ENCODE peak calls at places on chromosomes 2 and 18, in seven cellular contexts. Q, D, T, E, K, H and W are unnamed samples.

GRCh38 chr2:31696068-31696467 is 115.3 kb upstream of the SRD5A2 start:
- DNase-seq in E (no peak), Q (peak), K (no peak), H (no peak), D (no peak), T (no peak), W (no peak)

GRCh38 chr18:22556271-22556990 is 138.7 kb upstream of the CTAGE1 start:
- DNase-seq in E (no peak), H (no peak), D (no peak), T (no peak), K (no peak), Q (no peak), W (no peak)

GRCh38 chr2:221914334-221914733 is 342.2 kb upstream of the EPHA4 start:
- DNase-seq in H (no peak), D (no peak), K (no peak), T (no peak), E (no peak), Q (no peak), W (no peak)

GRCh38 chr2:148978026-148978685 is 60.3 kb upstream of the LYPD6B start:
- DNase-seq in K (no peak), E (no peak), D (no peak), H (no peak), Q (no peak), T (no peak), W (no peak)

GRCh38 chr2:118718921-118719320 is 128.5 kb downstream of the EN1 start:
- DNase-seq in Q (no peak), D (no peak), T (no peak), H (no peak), K (no peak), E (no peak), W (no peak)

GRCh38 chr2:46887028-46887885 is 28.3 kb downstream of the MCFD2 start:
- DNase-seq in E (no peak), Q (no peak), T (no peak), H (no peak), K (no peak), D (no peak), W (no peak)

GRCh38 chr2:42835577-42836371 is 43.4 kb upstream of the HAAO start:
- DNase-seq in E (peak), H (no peak), D (peak), K (no peak), T (no peak), Q (peak), W (no peak)

GRCh38 chr2:234954551-234954992 is 2.8 kb downstream of the SH3BP4 start:
- DNase-seq in H (no peak), T (no peak), K (no peak), D (no peak), Q (no peak), E (no peak), W (no peak)

GRCh38 chr2:39942970-39943369 is 163.9 kb upstream of the THUMPD2 start:
- DNase-seq in E (no peak), T (no peak), D (no peak), K (no peak), Q (no peak), H (no peak), W (no peak)

GRCh38 chr2:180733330-180733729 is 247.1 kb upstream of the UBE2E3 start:
- DNase-seq in E (no peak), T (no peak), Q (no peak), H (no peak), D (no peak), K (no peak), W (no peak)
- TF ChIP-seq REST in E (no peak), T (no peak), Q (no peak), H (no peak), D (no peak), K (no peak), W (no peak)

GRCh38 chr2:161423351-161424178 is 7.5 kb downstream of the TBR1 start:
- DNase-seq in H (no peak), D (no peak), K (no peak), T (no peak), Q (no peak), E (no peak), W (no peak)
- TF ChIP-seq REST in H (no peak), D (no peak), K (no peak), T (no peak), Q (no peak), E (no peak), W (no peak)

DNA sequence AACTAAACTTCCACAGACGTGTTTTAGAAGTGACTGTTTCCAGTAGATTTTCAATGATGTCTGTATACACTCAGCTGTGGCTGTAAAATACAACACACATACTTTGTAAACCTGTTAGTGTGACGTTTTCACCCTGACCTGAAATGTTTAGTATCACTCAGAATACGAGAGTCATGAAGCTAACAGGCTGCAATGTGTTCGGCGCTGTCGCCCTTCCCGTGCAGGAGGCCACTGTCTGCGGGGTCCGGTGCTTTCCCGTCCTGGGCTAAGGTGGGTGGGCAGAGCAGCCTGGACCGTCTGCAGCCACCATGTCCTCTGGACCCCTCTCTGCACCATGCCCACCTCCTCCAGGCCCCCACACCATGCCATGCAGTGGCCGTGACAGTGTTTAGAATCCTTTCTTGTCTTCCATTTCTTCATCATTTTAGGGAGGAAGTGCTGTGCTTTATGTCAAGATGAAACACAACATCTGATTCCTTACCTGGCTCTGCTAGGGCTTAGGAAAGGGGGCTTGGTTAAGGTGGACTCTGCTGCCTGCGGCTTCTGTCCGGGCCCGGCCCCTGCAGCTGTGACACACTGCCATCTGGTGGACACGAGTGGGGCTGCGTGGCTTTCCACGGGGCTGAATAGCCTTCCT is 53.8 kb upstream of the RBM44 start:
- DNase-seq in D (peak), E (peak), T (peak), Q (peak), K (peak), H (peak), W (no peak)
- TF ChIP-seq REST in D (no peak), E (no peak), T (no peak), Q (no peak), K (no peak), H (no peak), W (no peak)

DNA sequence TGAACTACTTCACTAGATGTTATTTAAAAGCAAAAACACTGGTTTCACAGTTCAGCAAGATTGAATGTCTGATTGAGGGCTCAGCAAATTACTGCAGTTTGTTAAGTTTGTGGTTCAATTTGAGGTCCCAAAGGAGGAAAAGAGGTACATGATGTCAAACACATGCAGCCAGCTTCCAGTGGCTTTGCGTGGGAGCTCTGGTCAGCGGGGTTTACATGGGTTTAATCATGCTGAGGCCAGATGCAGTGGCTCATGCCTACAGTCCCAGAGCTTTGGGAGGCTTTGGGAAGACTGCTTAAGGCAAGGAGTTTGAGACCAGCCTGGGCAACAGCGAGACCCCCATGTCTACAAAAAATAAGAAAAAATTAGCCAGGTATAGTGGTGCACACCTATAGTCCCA is 111.5 kb downstream of the MAPK4 start:
- DNase-seq in E (no peak), T (no peak), Q (no peak), D (no peak), H (no peak), K (no peak), W (no peak)
- TF ChIP-seq REST in E (no peak), T (no peak), Q (no peak), D (no peak), H (no peak), K (no peak), W (no peak)

GRCh38 chr2:223530811-223531210 is 71.3 kb downstream of the SCG2 start:
- DNase-seq in H (no peak), D (no peak), K (no peak), T (no peak), Q (no peak), E (no peak), W (no peak)

GRCh38 chr2:223524066-223524465 is 78.1 kb downstream of the SCG2 start:
- DNase-seq in D (no peak), Q (no peak), H (no peak), K (no peak), E (no peak), T (no peak), W (no peak)

GRCh38 chr2:223529676-223530075 is 72.5 kb downstream of the SCG2 start:
- DNase-seq in E (no peak), T (no peak), K (no peak), Q (no peak), H (no peak), D (no peak), W (no peak)

GRCh38 chr2:223526106-223526505 is 76.1 kb downstream of the SCG2 start:
- DNase-seq in T (peak), K (no peak), H (no peak), E (no peak), Q (peak), D (no peak), W (no peak)

DNA sequence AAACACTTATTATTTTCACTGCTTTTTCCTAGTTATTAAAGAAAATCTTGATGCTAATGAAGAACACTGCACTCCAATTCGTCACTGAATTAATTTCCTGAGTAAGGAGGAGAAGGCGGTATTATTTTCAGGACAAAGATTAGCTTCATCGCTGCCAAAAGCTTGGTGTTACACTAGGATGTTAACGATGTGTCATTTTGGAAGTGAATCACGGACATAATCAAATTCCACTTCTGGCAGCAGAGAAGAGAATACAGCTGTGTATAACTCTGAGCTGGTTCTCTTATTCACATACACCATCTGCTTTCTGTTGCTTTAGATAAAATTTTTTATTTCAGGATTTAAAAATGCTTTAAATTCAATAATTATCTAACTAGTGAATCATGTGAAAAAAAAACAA is 74.1 kb downstream of the SCG2 start:
- DNase-seq in K (no peak), T (no peak), D (no peak), H (no peak), E (no peak), Q (no peak), W (no peak)
- TF ChIP-seq REST in K (no peak), T (no peak), D (no peak), H (no peak), E (no peak), Q (no peak), W (no peak)

GRCh38 chr2:16200791-16201190 is 260.4 kb downstream of the MYCN start:
- DNase-seq in T (no peak), K (no peak), D (no peak), H (no peak), E (no peak), Q (no peak), W (no peak)

GRCh38 chr2:16203691-16204090 is 263.3 kb downstream of the MYCN start:
- DNase-seq in Q (no peak), K (no peak), T (no peak), E (no peak), D (no peak), H (no peak), W (no peak)

GRCh38 chr2:16203069-16203468 is 262.7 kb downstream of the MYCN start:
- DNase-seq in Q (no peak), K (no peak), T (no peak), H (no peak), D (no peak), E (no peak), W (no peak)

GRCh38 chr2:16202643-16203020 is 262.3 kb downstream of the MYCN start:
- DNase-seq in H (no peak), T (no peak), Q (no peak), E (no peak), K (no peak), D (no peak), W (no peak)

GRCh38 chr2:16201876-16202642 is 261.7 kb downstream of the MYCN start:
- DNase-seq in D (no peak), Q (no peak), H (no peak), K (no peak), E (no peak), T (no peak), W (no peak)
- TF ChIP-seq REST in D (no peak), Q (no peak), H (no peak), K (no peak), E (no peak), T (no peak), W (no peak)

GRCh38 chr18:46917808-46918600 is 602 bp downstream of the KATNAL2 start:
- DNase-seq in D (no peak), E (no peak), T (no peak), H (peak), K (no peak), Q (peak), W (no peak)
- TF ChIP-seq REST in D (no peak), E (no peak), T (no peak), H (no peak), K (no peak), Q (no peak), W (no peak)